ENCODE peak calls at places on chromosome 10, in seven cellular contexts. K, S, D, W, J, T and G are unnamed samples.

GRCh38 chr10:92903633-92904032 is 55.3 kb downstream of the EXOC6 start:
- DNase-seq in T (no peak), S (no peak), D (no peak), K (no peak), J (no peak), W (no peak), G (no peak)

GRCh38 chr10:69645751-69646687 is 16.0 kb downstream of the FAM241B start:
- DNase-seq in W (no peak), D (no peak), S (peak), T (no peak), J (no peak), K (peak), G (no peak)

GRCh38 chr10:25180801-25181200 is 6.0 kb downstream of the GPR158 start:
- DNase-seq in W (no peak), J (no peak), S (no peak), K (no peak), D (no peak), T (no peak), G (no peak)

GRCh38 chr10:132142396-132143161 is 44.2 kb upstream of the DPYSL4 start:
- DNase-seq in W (no peak), D (peak), S (no peak), J (no peak), K (peak), T (peak), G (peak)

GRCh38 chr10:70940834-70941568 is 52.6 kb upstream of the PCBD1 start:
- DNase-seq in S (no peak), J (peak), K (no peak), W (no peak), D (no peak), T (no peak), G (no peak)

GRCh38 chr10:44435196-44435595 is 50.3 kb upstream of the CXCL12 start:
- DNase-seq in S (no peak), D (no peak), K (no peak), T (no peak), W (no peak), J (no peak), G (no peak)

GRCh38 chr10:79948976-79949722 is at the start of gene SFTPD:
- DNase-seq in S (no peak), J (no peak), D (no peak), W (no peak), T (no peak), K (peak), G (no peak)

GRCh38 chr10:84540617-84541288 is 212.4 kb downstream of the CCSER2 start:
- DNase-seq in J (peak), K (peak), W (no peak), T (peak), D (peak), S (peak), G (peak)

GRCh38 chr10:75329190-75329745 is 72.3 kb downstream of the ZNF503 start:
- DNase-seq in K (no peak), J (no peak), D (no peak), S (no peak), T (no peak), W (no peak), G (no peak)

GRCh38 chr10:106999118-106999707 is 165.3 kb downstream of the SORCS1 start:
- DNase-seq in D (no peak), K (no peak), S (no peak), W (no peak), T (no peak), J (no peak), G (no peak)

GRCh38 chr10:112225771-112226438 is 42.3 kb upstream of the GPAM start:
- DNase-seq in S (no peak), W (no peak), J (no peak), T (no peak), D (no peak), K (no peak), G (no peak)

GRCh38 chr10:31320598-31321211 is 1.7 kb downstream of the ZEB1 start:
- DNase-seq in S (peak), K (peak), W (no peak), T (no peak), D (peak), J (peak), G (peak)

GRCh38 chr10:78427497-78428031 is 393.9 kb downstream of the RPS24 start:
- DNase-seq in S (no peak), D (no peak), J (no peak), W (no peak), K (no peak), T (no peak), G (no peak)

GRCh38 chr10:78428579-78428978 is 394.9 kb downstream of the RPS24 start:
- DNase-seq in J (no peak), S (no peak), W (no peak), T (no peak), D (no peak), K (no peak), G (no peak)

GRCh38 chr10:78420946-78421732 is 387.5 kb downstream of the RPS24 start:
- DNase-seq in T (no peak), K (peak), S (no peak), W (no peak), D (no peak), J (no peak), G (no peak)

GRCh38 chr10:78426181-78426580 is 392.5 kb downstream of the RPS24 start:
- DNase-seq in D (no peak), K (no peak), J (no peak), S (no peak), W (no peak), T (no peak), G (no peak)

DNA sequence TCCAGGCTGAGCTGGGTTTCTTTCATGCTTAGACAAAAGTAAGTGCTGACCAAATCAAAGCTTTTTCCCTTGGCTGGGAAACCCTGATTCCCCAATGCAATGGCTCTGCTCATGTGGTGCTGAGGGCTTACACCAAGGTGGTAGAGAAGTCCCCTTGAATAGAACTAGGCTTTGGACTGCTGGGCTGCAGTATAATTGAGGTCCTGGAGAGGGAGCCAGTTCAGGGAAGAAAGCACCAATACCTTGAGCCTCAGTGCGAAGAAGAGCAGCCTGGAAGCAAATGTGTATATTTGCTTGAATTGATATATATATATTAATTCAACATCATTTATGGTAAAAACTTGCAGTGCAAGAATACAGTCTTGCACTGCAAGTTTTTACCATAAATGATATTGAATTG is 391.1 kb downstream of the RPS24 start:
- DNase-seq in W (no peak), J (no peak), T (no peak), K (peak), S (no peak), D (no peak), G (no peak)
- TF ChIP-seq CTCF in W (peak), J (peak), T (no peak), K (peak), S (no peak), D (no peak), G (no peak)

GRCh38 chr10:73876157-73876556 is 1.8 kb upstream of the CAMK2G start:
- DNase-seq in W (no peak), T (no peak), D (no peak), K (peak), S (no peak), J (no peak), G (no peak)

GRCh38 chr10:73878365-73878764 is 4.0 kb upstream of the CAMK2G start:
- DNase-seq in S (no peak), K (no peak), J (no peak), T (no peak), D (no peak), W (no peak), G (no peak)

GRCh38 chr10:73876566-73876965 is 2.2 kb upstream of the CAMK2G start:
- DNase-seq in W (no peak), S (no peak), T (no peak), D (no peak), J (no peak), K (no peak), G (no peak)

GRCh38 chr10:73876971-73877370 is 2.6 kb upstream of the CAMK2G start:
- DNase-seq in W (no peak), D (no peak), T (no peak), K (no peak), S (no peak), J (peak), G (no peak)

DNA sequence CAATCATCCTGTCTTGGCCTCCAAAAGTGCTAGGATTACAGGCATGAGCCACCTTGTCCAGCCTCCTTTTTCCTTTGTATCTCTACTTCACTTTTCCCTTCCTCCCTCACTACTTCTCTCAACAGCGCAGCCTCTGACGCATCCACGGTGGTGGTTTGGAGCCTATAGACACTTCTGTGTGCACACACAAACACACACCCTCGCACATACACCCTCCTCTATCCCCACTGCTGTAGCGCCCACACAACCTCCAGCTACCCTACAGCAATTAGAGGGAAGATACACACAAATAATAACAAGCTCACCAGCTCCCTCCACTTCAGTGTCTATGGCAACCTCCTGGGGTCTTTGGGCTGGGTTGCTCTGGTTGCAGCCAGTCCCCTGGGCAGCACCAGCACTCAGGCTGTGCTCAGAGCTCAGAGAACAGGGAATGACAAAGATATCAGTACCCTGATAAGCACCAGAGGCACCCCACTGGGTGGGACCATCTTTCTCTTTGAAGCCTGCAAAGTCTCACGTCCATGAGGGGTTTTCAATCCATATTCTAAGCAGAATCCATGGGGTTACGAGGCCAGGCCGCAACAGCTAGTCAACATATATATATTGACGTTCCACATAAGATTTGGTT is 3.3 kb upstream of the CAMK2G start:
- DNase-seq in D (no peak), K (no peak), J (no peak), W (no peak), T (no peak), S (no peak), G (no peak)
- TF ChIP-seq CTCF in D (no peak), K (no peak), J (no peak), W (no peak), T (no peak), S (no peak), G (no peak)

GRCh38 chr10:49354593-49354992 is 41.3 kb downstream of the DRGX start:
- DNase-seq in J (no peak), D (no peak), W (no peak), K (no peak), S (no peak), T (no peak), G (no peak)

GRCh38 chr10:49353026-49353894 is 42.6 kb downstream of the DRGX start:
- DNase-seq in W (no peak), J (no peak), D (no peak), T (no peak), K (no peak), S (no peak), G (no peak)

GRCh38 chr10:49356945-49357344 is 38.9 kb downstream of the DRGX start:
- DNase-seq in K (no peak), S (no peak), W (no peak), T (no peak), J (no peak), D (no peak), G (no peak)

GRCh38 chr10:49353895-49354566 is 41.9 kb downstream of the DRGX start:
- DNase-seq in T (no peak), J (no peak), K (no peak), W (no peak), S (no peak), D (no peak), G (no peak)

GRCh38 chr10:49355221-49355620 is 40.7 kb downstream of the DRGX start:
- DNase-seq in S (no peak), J (no peak), K (no peak), W (no peak), T (no peak), D (no peak), G (no peak)
- TF ChIP-seq CTCF in S (no peak), J (no peak), K (no peak), W (no peak), T (no peak), D (no peak), G (no peak)

GRCh38 chr10:30026578-30026977 is 32.8 kb downstream of the JCAD start:
- DNase-seq in D (no peak), T (no peak), S (no peak), J (no peak), K (no peak), W (no peak), G (no peak)

GRCh38 chr10:30026080-30026479 is 33.3 kb downstream of the JCAD start:
- DNase-seq in T (no peak), S (no peak), D (no peak), W (no peak), J (no peak), K (no peak), G (no peak)

GRCh38 chr10:30028452-30029045 is 30.8 kb downstream of the JCAD start:
- DNase-seq in D (no peak), K (no peak), S (no peak), W (no peak), T (no peak), J (no peak), G (no peak)

GRCh38 chr10:30028006-30028441 is 31.4 kb downstream of the JCAD start:
- DNase-seq in D (no peak), S (peak), T (no peak), K (no peak), J (no peak), W (no peak), G (no peak)

DNA sequence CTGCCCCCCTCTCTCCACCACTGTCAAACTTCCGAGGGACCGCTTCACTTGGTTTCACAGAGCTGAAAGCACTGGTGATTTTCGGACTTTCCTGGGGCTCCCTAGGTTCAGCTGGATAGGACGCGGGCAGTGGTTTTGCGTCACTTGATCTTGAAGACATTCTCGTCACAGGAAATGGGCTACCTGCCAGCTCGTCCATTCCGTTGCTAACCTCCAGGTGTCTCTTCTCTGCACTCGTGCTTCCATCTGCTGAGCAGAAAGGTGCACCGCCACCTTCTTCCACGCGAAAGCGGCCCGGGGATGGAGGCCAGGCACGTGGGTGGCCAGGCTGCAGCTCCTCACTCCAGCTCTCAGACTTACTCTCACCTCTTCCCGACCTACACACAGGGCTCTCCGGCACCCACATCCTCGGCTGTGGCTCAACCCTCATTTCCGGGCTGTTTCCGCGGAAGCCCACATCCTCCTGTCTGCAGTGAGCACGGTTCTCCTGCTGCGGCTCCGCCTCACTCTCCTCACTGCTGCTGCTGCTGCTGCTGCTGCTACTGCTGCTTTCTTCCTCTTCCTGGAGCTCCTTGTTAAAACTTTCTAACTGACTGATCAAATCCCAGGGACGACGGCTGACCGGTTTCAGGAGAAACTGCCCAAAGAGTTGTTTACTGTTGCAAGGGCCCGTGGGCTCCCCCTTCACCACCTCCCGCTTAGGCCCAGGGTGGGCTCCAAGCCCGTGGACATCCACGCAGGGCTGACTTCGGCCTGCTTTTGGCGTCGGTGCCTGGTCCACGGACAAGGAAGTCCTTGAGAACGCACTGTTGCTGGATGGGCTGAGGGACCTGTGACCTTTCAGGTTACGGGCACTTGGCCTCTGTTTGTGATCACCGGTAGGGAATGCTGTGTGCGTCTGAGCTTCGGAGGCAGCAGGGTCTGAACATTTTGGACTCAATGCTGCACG is 32.1 kb downstream of the JCAD start:
- DNase-seq in W (no peak), D (peak), S (no peak), T (no peak), K (peak), J (peak), G (peak)
- TF ChIP-seq CTCF in W (no peak), D (no peak), S (no peak), T (peak), K (peak), J (peak), G (no peak)

GRCh38 chr10:104403625-104404024 is 50.0 kb downstream of the CFAP58 start:
- DNase-seq in S (no peak), D (no peak), T (no peak), K (no peak), J (no peak), W (no peak), G (no peak)

DNA sequence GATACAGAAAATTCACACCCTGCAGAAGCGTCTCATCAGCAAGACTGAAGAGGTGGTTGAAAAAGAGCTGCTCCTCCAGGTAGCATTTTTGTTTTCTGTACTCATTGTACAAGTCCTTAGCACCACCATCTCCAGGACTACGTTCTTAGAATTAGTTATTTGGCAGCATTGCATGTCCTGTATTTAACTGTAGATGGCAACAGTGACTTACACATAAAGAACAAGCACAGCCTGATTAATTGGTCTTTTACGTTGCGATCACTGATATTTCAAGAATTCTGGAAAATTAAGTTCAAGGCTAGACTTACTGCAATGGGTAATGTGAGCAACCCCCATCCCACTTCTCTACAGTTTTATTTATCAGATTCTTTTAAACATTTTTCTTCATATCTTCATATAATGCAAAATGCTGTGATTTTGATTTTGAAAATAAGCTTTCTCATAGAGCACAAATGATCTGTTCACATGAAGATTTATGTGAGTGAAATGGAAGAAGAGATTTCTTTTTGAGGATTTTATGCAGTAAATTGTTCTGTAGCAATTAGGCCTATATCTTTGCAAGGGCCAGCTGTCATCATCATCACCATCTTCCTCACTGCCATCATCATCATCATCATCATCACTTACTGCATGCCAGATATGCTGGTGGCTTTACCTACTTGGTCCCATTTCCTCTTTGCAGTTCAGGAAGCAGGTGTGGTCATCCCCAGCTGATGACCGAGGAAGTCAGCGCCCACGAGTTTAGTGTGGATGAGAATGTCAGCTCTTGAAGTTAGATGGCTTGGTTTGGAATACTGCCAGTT is 53.3 kb downstream of the CFAP58 start:
- DNase-seq in T (no peak), K (no peak), D (no peak), W (peak), S (no peak), J (peak), G (no peak)
- TF ChIP-seq CTCF in T (peak), K (peak), D (no peak), W (peak), S (peak), J (peak), G (no peak)